ENCODE peak calls at places on chromosome 10, in nine cellular contexts. C is osteocyte, W is ovary, Z is astrocyte of the spinal cord, Y is GM12865, J is MCF 10A, B is body of pancreas, S is testis, L is lower leg skin. N is an unnamed sample.

GRCh38 chr10:110802551-110803238 is 69.0 kb upstream of the PDCD4 start:
- DNase-seq in C (no peak), W (peak), Z (peak), Y (peak), J (peak), B (peak), S (peak), L (peak), N (no peak)

GRCh38 chr10:66928000-66928770 is 2.3 kb downstream of the LRRTM3 start:
- DNase-seq in C (no peak), W (peak), Z (no peak), Y (no peak), J (no peak), B (peak), S (peak), L (no peak), N (no peak)

GRCh38 chr10:37855691-37856090 is 1.7 kb downstream of the ZNF248 start:
- DNase-seq in C (no peak), W (no peak), Z (no peak), Y (no peak), J (no peak), B (no peak), S (no peak), L (no peak), N (no peak)

GRCh38 chr10:8498881-8499280 is 444.4 kb downstream of the GATA3 start:
- DNase-seq in C (no peak), W (no peak), Z (no peak), Y (no peak), J (peak), B (no peak), S (no peak), L (no peak), N (no peak)

GRCh38 chr10:87674963-87675362 is 15.3 kb downstream of the PAPSS2 start:
- DNase-seq in C (no peak), W (no peak), Z (no peak), Y (no peak), J (no peak), B (no peak), S (no peak), L (no peak), N (no peak)

GRCh38 chr10:6228010-6228511 is 25.3 kb downstream of the PFKFB3 start:
- DNase-seq in C (no peak), W (no peak), Z (peak), Y (no peak), J (no peak), B (no peak), S (no peak), L (no peak), N (no peak)

GRCh38 chr10:49508249-49508648 is 30.7 kb downstream of the ERCC6 start:
- DNase-seq in C (no peak), W (no peak), Z (no peak), Y (peak), J (no peak), B (no peak), S (no peak), L (no peak), N (no peak)

GRCh38 chr10:62860946-62861345 is 44.8 kb upstream of the EGR2 start:
- DNase-seq in C (no peak), W (no peak), Z (no peak), Y (no peak), J (peak), B (no peak), S (no peak), L (no peak), N (no peak)

GRCh38 chr10:112775347-112775746 is 174.7 kb upstream of the TCF7L2 start:
- DNase-seq in C (no peak), W (no peak), Z (no peak), Y (no peak), J (no peak), B (no peak), S (no peak), L (no peak), N (no peak)

GRCh38 chr10:124992462-124993344 is 50.8 kb downstream of the ZRANB1 start:
- DNase-seq in C (peak), W (peak), Z (peak), Y (peak), J (peak), B (peak), S (peak), L (no peak), N (no peak)

GRCh38 chr10:47370015-47370767 is 13.9 kb downstream of the ZNF488 start:
- DNase-seq in C (peak), W (no peak), Z (no peak), Y (no peak), J (no peak), B (no peak), S (peak), L (peak), N (no peak)

GRCh38 chr10:92517034-92517655 is 56.7 kb downstream of the IDE start:
- DNase-seq in C (no peak), W (no peak), Z (peak), Y (peak), J (peak), B (peak), S (peak), L (no peak), N (peak)

GRCh38 chr10:79004311-79004710 is 64.5 kb upstream of the ZMIZ1 start:
- DNase-seq in C (no peak), W (no peak), Z (no peak), Y (no peak), J (no peak), B (no peak), S (no peak), L (no peak), N (no peak)

GRCh38 chr10:71728218-71728737 is 8.7 kb upstream of the C10orf105 start:
- DNase-seq in C (no peak), W (no peak), Z (no peak), Y (peak), J (no peak), B (no peak), S (no peak), L (no peak), N (no peak)

GRCh38 chr10:28970231-28970630 is 292.9 kb downstream of the BAMBI start:
- DNase-seq in C (no peak), W (no peak), Z (peak), Y (no peak), J (no peak), B (no peak), S (no peak), L (no peak), N (no peak)

GRCh38 chr10:78520737-78521430 is 487.2 kb downstream of the RPS24 start:
- DNase-seq in C (peak), W (no peak), Z (peak), Y (no peak), J (peak), B (no peak), S (no peak), L (peak), N (no peak)

GRCh38 chr10:44306762-44307161 is 78.1 kb downstream of the CXCL12 start:
- DNase-seq in C (no peak), W (no peak), Z (no peak), Y (peak), J (peak), B (peak), S (no peak), L (no peak), N (no peak)

GRCh38 chr10:27995311-27995710 is 3.6 kb downstream of the ODAD2 start:
- DNase-seq in C (no peak), W (no peak), Z (no peak), Y (no peak), J (no peak), B (no peak), S (no peak), L (no peak), N (no peak)

GRCh38 chr10:4174197-4174596 is 389.2 kb upstream of the KLF6 start:
- DNase-seq in C (no peak), W (no peak), Z (no peak), Y (no peak), J (peak), B (no peak), S (no peak), L (no peak), N (no peak)

GRCh38 chr10:75475470-75476182 is 44.2 kb downstream of the LRMDA start:
- DNase-seq in C (no peak), W (no peak), Z (peak), Y (no peak), J (peak), B (no peak), S (no peak), L (no peak), N (no peak)

GRCh38 chr10:28533571-28534304 is 820 bp downstream of the WAC start:
- DNase-seq in C (no peak), W (peak), Z (peak), Y (peak), J (peak), B (peak), S (peak), L (peak), N (peak)

GRCh38 chr10:71998840-71999194 is 34.6 kb downstream of the CHST3 start:
- DNase-seq in C (no peak), W (peak), Z (peak), Y (no peak), J (peak), B (no peak), S (peak), L (no peak), N (no peak)

GRCh38 chr10:44125879-44126675 is 258.8 kb downstream of the CXCL12 start:
- DNase-seq in C (no peak), W (no peak), Z (peak), Y (peak), J (peak), B (peak), S (no peak), L (no peak), N (no peak)

GRCh38 chr10:47027108-47027811 is 116.0 kb downstream of the PTPN20 start:
- DNase-seq in C (peak), W (peak), Z (no peak), Y (no peak), J (no peak), B (no peak), S (peak), L (peak), N (no peak)

GRCh38 chr10:123678376-123678775 is 12.2 kb downstream of the GPR26 start:
- DNase-seq in C (no peak), W (no peak), Z (no peak), Y (no peak), J (no peak), B (no peak), S (no peak), L (no peak), N (no peak)
- TF ChIP-seq CTCF in C (no peak), W (no peak), Z (no peak), Y (peak), J (no peak), B (no peak), S (no peak), L (no peak), N (no peak)

GRCh38 chr10:101137271-101137670 is 6.2 kb downstream of the TLX1 start:
- DNase-seq in C (no peak), W (no peak), Z (no peak), Y (no peak), J (no peak), B (no peak), S (no peak), L (no peak), N (no peak)

GRCh38 chr10:101140950-101141621 is 10.0 kb downstream of the TLX1 start:
- DNase-seq in C (no peak), W (no peak), Z (no peak), Y (no peak), J (no peak), B (no peak), S (no peak), L (no peak), N (no peak)

GRCh38 chr10:101138788-101139420 is 7.8 kb downstream of the TLX1 start:
- DNase-seq in C (no peak), W (no peak), Z (no peak), Y (no peak), J (no peak), B (no peak), S (no peak), L (no peak), N (no peak)

GRCh38 chr10:101140084-101140949 is 9.2 kb downstream of the TLX1 start:
- DNase-seq in C (no peak), W (no peak), Z (no peak), Y (no peak), J (no peak), B (no peak), S (no peak), L (no peak), N (no peak)

GRCh38 chr10:101139421-101139911 is 8.4 kb downstream of the TLX1 start:
- DNase-seq in C (no peak), W (no peak), Z (no peak), Y (no peak), J (no peak), B (peak), S (no peak), L (no peak), N (no peak)
- TF ChIP-seq CTCF in C (peak), W (no peak), Z (peak), Y (no peak), J (peak), B (peak), S (no peak), L (no peak), N (no peak)

GRCh38 chr10:82934429-82934828 is 1059.4 kb downstream of the NRG3 start:
- DNase-seq in C (no peak), W (no peak), Z (no peak), Y (peak), J (peak), B (no peak), S (no peak), L (no peak), N (no peak)
- TF ChIP-seq CTCF in C (peak), W (no peak), Z (no peak), Y (peak), J (no peak), B (no peak), S (no peak), L (no peak), N (no peak)

GRCh38 chr10:117926491-117926890 is 120.2 kb downstream of the RAB11FIP2 start:
- DNase-seq in C (no peak), W (no peak), Z (no peak), Y (no peak), J (peak), B (no peak), S (no peak), L (no peak), N (no peak)

GRCh38 chr10:117931078-117931477 is 115.7 kb downstream of the RAB11FIP2 start:
- DNase-seq in C (no peak), W (no peak), Z (no peak), Y (no peak), J (no peak), B (no peak), S (no peak), L (no peak), N (no peak)

GRCh38 chr10:117927871-117928270 is 118.9 kb downstream of the RAB11FIP2 start:
- DNase-seq in C (no peak), W (no peak), Z (no peak), Y (no peak), J (no peak), B (no peak), S (no peak), L (no peak), N (no peak)

GRCh38 chr10:117927334-117927733 is 119.4 kb downstream of the RAB11FIP2 start:
- DNase-seq in C (no peak), W (no peak), Z (no peak), Y (no peak), J (no peak), B (no peak), S (no peak), L (no peak), N (no peak)

DNA sequence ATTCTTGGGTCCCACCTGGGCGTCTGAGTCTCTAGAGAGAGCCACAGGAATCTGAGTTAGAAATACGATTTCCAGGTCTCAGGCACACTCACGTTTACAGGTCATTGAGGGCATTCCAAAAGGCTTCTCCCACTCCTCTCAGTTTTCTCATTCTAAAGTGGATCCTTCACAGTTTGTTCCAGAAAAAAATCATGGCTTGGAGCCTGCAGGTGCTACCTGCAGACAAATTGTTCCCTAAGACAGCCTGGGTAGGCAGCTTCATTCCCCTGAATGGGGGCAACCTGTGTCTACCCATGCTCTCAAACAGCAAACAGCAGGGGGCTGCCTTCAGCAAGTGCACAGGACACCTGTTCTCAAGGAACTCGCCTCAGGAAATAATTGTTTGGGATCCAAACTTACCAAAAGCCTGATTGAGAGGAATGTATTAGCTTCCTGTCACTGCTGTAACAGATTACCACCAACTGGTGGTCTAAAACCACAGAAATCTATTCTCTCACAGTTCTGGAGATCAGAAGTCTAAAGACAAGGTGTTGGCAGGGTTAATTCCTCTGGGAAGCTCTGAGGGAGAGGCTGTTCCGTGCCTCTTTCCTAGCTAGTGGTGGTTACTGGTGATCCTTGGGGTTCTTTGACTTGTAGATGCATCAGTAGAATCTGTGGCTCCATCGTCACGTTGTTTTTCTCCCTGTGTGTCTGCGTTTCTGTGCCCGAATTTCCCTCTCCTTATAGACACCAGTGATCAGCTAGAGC is 117.2 kb downstream of the RAB11FIP2 start:
- DNase-seq in C (no peak), W (no peak), Z (no peak), Y (no peak), J (no peak), B (peak), S (no peak), L (no peak), N (no peak)
- TF ChIP-seq CTCF in C (no peak), W (no peak), Z (no peak), Y (no peak), J (no peak), B (no peak), S (no peak), L (no peak), N (no peak)

GRCh38 chr10:60299961-60300883 is 89.5 kb downstream of the ANK3 start:
- DNase-seq in C (no peak), W (no peak), Z (peak), Y (no peak), J (no peak), B (peak), S (peak), L (no peak), N (no peak)
- TF ChIP-seq CTCF in C (no peak), W (no peak), Z (no peak), Y (no peak), J (no peak), B (no peak), S (no peak), L (no peak), N (no peak)

DNA sequence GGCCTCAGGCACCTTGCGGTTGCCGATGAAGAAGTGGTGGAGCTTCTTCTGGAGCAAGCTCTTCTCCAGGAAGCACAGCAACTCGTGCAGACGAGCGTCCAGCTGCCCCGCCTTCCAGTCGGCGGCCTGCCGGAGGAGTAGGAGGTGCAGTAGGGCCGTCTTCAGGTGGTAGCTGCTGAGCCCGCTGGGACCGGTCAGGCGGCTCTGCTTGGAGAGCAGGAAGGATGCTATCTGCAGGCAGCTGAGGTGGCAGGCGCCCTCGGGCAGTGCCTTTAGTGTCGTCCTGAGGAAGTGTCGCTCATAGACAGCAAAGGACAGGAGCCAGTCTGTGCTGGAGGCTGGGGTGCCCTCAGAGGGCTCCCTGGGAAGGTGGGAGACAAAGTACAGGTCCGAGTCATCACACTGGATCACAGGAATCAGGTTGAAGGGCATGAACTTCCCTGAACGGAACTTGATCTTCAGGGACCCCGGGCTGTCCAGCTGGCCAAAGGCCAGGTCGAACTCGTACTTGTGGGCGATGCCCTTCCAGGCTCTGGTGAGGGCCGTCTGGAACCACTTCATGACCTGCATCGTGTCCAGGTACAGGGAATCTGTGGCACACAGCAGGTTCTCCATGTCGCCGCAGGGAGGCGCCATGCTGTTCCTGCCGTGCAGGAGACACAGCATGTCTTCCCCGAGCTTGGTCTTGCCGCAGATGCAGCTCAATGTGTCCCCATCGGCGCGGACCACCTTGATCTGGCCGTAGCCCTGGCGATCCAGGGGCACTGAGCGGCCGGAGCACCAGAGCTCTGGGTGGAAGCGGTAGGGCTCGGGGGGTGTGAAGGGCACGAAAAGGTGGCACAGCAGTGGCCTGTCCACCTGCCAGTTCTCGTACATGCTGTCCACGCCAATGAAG is 23.4 kb downstream of the ITPRIP start:
- DNase-seq in C (no peak), W (no peak), Z (no peak), Y (no peak), J (no peak), B (no peak), S (no peak), L (peak), N (peak)
- TF ChIP-seq CTCF in C (no peak), W (no peak), Z (no peak), Y (no peak), J (no peak), B (no peak), S (no peak), L (no peak), N (no peak)

GRCh38 chr10:128730922-128731321 is 604.7 kb upstream of the MKI67 start:
- DNase-seq in C (no peak), W (no peak), Z (no peak), Y (no peak), J (no peak), B (no peak), S (no peak), L (no peak), N (no peak)

GRCh38 chr10:128723631-128724205 is 597.5 kb upstream of the MKI67 start:
- DNase-seq in C (no peak), W (no peak), Z (no peak), Y (no peak), J (no peak), B (no peak), S (no peak), L (no peak), N (no peak)

GRCh38 chr10:128725531-128725930 is 599.3 kb upstream of the MKI67 start:
- DNase-seq in C (no peak), W (no peak), Z (no peak), Y (no peak), J (no peak), B (no peak), S (no peak), L (no peak), N (no peak)

GRCh38 chr10:128729910-128730420 is 603.7 kb upstream of the MKI67 start:
- DNase-seq in C (no peak), W (no peak), Z (no peak), Y (no peak), J (no peak), B (no peak), S (no peak), L (no peak), N (no peak)

GRCh38 chr10:128727114-128727513 is 600.9 kb upstream of the MKI67 start:
- DNase-seq in C (no peak), W (no peak), Z (no peak), Y (no peak), J (no peak), B (no peak), S (no peak), L (no peak), N (no peak)
- TF ChIP-seq CTCF in C (no peak), W (no peak), Z (no peak), Y (no peak), J (no peak), B (no peak), S (no peak), L (no peak), N (no peak)

DNA sequence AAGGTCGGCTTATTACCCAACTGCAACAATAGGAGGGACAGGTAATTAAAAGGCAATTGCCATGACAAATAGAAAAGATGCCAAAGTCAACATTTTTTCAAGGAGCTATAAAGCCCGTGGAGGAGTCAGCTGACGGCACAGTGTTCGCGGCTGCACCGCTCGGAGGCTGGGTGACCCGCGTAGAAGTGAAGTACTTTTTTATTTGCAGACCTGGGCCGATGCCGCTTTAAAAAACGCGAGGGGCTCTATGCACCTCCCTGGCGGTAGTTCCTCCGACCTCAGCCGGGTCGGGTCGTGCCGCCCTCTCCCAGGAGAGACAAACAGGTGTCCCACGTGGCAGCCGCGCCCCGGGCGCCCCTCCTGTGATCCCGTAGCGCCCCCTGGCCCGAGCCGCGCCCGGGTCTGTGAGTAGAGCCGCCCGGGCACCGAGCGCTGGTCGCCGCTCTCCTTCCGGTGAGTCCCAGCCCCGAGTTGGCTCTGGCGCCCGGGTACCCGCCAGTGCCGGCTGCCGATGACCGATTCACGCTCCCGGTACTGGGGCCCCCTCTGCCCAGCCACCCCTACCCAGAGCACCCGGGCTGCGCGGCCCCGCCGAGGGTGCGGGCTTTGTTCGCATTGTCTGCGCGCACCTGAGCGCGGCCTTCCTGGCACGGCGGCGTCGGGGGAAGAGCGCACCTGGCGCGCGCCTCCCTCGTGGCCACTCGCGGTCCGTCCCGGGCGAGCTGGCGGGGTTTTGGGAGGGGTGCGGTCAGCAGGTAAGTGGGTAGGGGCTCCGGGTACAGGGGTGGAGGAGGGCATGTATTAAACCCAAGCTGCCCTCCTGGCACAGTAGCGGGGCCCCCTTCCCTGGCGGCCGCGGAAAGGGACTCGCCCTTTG is at the start of gene VWA2:
- DNase-seq in C (no peak), W (no peak), Z (no peak), Y (peak), J (no peak), B (peak), S (peak), L (no peak), N (no peak)
- TF ChIP-seq CTCF in C (peak), W (no peak), Z (no peak), Y (peak), J (no peak), B (peak), S (no peak), L (no peak), N (no peak)

N was measured in natural killer cell.